ENCODE peak calls at places on chromosomes 2 and 18, in four cellular contexts. K is right atrium auricular region, A is fibroblast of villous mesenchyme, Z is bronchial epithelial cell. O is an unnamed sample.

GRCh38 chr2:101806123-101806522 is 108.6 kb downstream of the MAP4K4 start:
- DNase-seq in K (no peak), A (peak), Z (peak), O (no peak)

GRCh38 chr2:48313036-48313877 is 216.7 kb upstream of the STON1 start:
- DNase-seq in K (no peak), A (no peak), Z (peak), O (no peak)

GRCh38 chr2:9238927-9239326 is 32.3 kb downstream of the ASAP2 start:
- DNase-seq in K (no peak), A (peak), Z (no peak), O (no peak)

GRCh38 chr2:139992078-139992477 is 1211.9 kb upstream of the NXPH2 start:
- DNase-seq in K (no peak), A (no peak), Z (no peak), O (no peak)

GRCh38 chr2:79373359-79374115 is 139.3 kb upstream of the CTNNA2 start:
- DNase-seq in K (no peak), A (no peak), Z (no peak), O (no peak)

GRCh38 chr2:132670961-132671781 is 1.2 kb upstream of the LYPD1 start:
- DNase-seq in K (no peak), A (peak), Z (peak), O (peak)

GRCh38 chr2:128911276-128911675 is 592.6 kb upstream of the HS6ST1 start:
- DNase-seq in K (no peak), A (no peak), Z (no peak), O (no peak)

GRCh38 chr2:66443977-66444855 is 9.3 kb downstream of the MEIS1 start:
- DNase-seq in K (no peak), A (peak), Z (no peak), O (no peak)

GRCh38 chr18:34709631-34710429 is at the start of gene DTNA:
- DNase-seq in K (no peak), A (peak), Z (peak), O (peak)

GRCh38 chr2:69816923-69817542 is 12.4 kb upstream of the GMCL1 start:
- DNase-seq in K (peak), A (peak), Z (peak), O (peak)

GRCh38 chr2:128375454-128375853 is 56.8 kb upstream of the HS6ST1 start:
- DNase-seq in K (no peak), A (no peak), Z (peak), O (no peak)

GRCh38 chr2:12506846-12507245 is 209.9 kb upstream of the TRIB2 start:
- DNase-seq in K (no peak), A (no peak), Z (no peak), O (no peak)

GRCh38 chr2:129930451-129930850 is 49.0 kb upstream of the RAB6C start:
- DNase-seq in K (peak), A (no peak), Z (no peak), O (no peak)

GRCh38 chr2:26477911-26478253 is at the start of gene OTOF:
- DNase-seq in K (peak), A (peak), Z (peak), O (peak)

GRCh38 chr2:234913208-234913626 is 38.6 kb upstream of the SH3BP4 start:
- DNase-seq in K (no peak), A (peak), Z (no peak), O (no peak)

GRCh38 chr2:181457741-181458425 is 697 bp downstream of the ITGA4 start:
- DNase-seq in K (no peak), A (peak), Z (peak), O (no peak)

GRCh38 chr2:120699292-120699691 is 36.4 kb upstream of the GLI2 start:
- DNase-seq in K (no peak), A (no peak), Z (no peak), O (no peak)

GRCh38 chr2:160534249-160534648 is 40.6 kb upstream of the RBMS1 start:
- DNase-seq in K (no peak), A (no peak), Z (no peak), O (no peak)

GRCh38 chr2:143263045-143263625 is 133.9 kb downstream of the ARHGAP15 start:
- DNase-seq in K (no peak), A (no peak), Z (peak), O (no peak)

GRCh38 chr2:148493822-148494563 is 150.6 kb upstream of the EPC2 start:
- DNase-seq in K (no peak), A (no peak), Z (no peak), O (no peak)

DNA sequence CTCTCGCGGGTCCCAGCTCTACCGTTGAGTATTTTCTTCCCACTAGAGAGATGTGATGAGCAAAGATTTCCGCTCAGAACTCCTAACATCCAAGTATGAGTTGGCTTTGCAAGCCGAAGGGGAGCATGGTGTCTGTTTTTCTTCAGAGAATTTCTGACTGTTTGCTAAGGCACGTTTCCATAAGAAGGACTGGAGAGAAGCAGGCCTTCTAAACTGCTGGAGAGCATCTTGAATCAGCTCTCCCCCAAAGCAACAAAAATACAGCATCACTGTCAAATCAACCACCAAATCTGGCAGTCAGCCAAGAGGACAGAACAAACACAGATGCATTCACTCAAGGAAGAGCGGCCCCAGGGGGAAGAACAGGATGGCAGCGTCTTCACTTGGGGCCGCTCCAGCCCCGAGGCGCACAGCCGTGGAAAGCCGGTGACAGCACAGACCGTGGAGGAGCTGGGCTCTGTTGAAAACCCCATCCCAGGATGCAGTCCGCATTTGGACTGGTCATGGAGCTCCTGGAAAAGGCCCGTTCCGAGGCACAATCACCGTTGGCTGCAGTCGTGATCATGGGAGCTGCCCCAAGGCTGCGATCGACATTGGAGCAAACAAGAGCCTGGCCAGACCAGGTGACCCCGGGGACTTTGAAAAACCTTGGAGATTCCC is 101.4 kb downstream of the NFATC1 start:
- DNase-seq in K (no peak), A (peak), Z (no peak), O (no peak)
- H3K4me3 ChIP-seq in K (no peak), A (no peak), Z (no peak), O (no peak)

GRCh38 chr18:66872277-66872676 is 268.4 kb upstream of the CDH19 start:
- DNase-seq in K (no peak), A (no peak), Z (peak), O (no peak)
- TF ChIP-seq CTCF in K (no peak), A (no peak), Z (no peak), O (peak)

GRCh38 chr2:162172802-162173201 is 20.8 kb upstream of the GCG start:
- DNase-seq in K (no peak), A (no peak), Z (no peak), O (no peak)

GRCh38 chr2:162182395-162182794 is 30.3 kb upstream of the GCG start:
- DNase-seq in K (no peak), A (no peak), Z (no peak), O (no peak)

GRCh38 chr2:162175720-162176119 is 23.7 kb upstream of the GCG start:
- DNase-seq in K (no peak), A (no peak), Z (no peak), O (no peak)

GRCh38 chr2:162174778-162175177 is 22.7 kb upstream of the GCG start:
- DNase-seq in K (no peak), A (peak), Z (no peak), O (no peak)

GRCh38 chr2:162177301-162177700 is 25.3 kb upstream of the GCG start:
- DNase-seq in K (no peak), A (no peak), Z (no peak), O (no peak)
- H3K4me3 ChIP-seq in K (no peak), A (no peak), Z (no peak), O (no peak)

GRCh38 chr2:43127208-43127940 is 99.0 kb downstream of the ZFP36L2 start:
- DNase-seq in K (no peak), A (no peak), Z (no peak), O (no peak)
- TF ChIP-seq CTCF in K (peak), A (peak), Z (peak), O (peak)

DNA sequence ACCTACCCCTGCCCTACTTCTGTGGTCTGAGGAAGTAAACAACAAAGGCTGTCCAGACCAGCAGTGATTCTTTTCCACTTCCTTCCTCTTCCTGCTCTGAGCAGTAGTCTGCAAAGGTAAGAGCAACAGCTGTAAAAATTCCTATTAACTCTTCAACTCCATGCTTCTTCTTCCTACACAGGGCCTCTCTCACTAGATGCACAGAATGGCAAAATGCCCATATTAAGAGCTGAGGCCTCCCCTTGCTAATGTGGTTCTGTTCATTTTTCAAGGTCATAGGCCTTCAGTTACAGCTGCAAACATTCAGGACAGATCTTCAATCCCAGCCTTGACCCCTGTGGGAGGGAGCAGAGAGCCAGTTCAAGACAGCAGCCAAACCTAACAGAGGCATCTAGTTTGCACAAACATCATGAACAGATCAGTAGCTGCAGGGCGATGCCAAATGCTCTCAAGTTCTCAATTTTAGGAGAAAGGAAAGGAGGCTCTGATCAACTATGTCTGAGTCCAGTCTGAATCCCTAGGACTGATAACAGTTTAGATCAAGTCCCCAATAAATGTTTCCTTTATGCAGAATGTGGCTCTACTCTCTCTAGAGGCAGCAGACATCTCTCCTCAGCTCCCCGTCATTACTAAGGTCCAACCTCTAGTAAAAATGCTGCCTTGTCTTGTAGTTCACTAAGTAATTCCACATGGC is 20.9 kb downstream of the SLC40A1 start:
- DNase-seq in K (no peak), A (peak), Z (no peak), O (no peak)
- H3K4me3 ChIP-seq in K (no peak), A (no peak), Z (no peak), O (no peak)

DNA sequence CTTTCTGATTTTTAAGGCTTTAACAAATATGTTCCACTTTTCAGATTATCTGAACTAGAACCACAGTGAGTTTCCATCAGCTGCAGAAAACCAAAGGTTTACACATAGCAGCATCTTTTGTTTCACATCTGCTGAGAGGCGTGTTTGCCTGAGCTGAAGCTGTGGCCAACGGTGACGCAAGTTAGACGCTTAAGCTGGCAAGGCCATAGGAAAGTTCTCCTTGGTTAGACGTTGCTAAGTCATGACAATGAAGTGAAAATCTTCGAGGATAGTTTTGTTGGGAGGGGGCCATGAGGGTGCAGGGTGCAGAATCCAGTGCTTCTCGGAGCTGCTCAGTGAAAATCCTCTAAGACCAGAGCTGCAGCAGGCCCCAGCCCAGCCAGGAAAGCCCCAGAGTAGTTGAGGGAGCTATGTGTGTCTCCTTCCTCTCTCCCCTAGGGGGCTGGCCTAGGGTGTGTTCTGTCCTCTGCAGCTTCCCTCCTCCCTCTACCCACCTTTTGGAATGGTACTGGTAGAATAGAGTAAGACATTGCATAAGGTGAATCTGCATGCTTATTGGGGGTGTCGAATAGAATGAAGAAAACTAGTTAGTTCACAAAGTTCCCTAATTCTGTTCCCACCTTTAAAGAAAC is 105.4 kb downstream of the FHOD3 start:
- DNase-seq in K (peak), A (no peak), Z (no peak), O (no peak)
- TF ChIP-seq CTCF in K (no peak), A (no peak), Z (no peak), O (no peak)

GRCh38 chr2:51971136-51971535 is 939.2 kb upstream of the NRXN1 start:
- DNase-seq in K (no peak), A (no peak), Z (no peak), O (no peak)
- H3K4me3 ChIP-seq in K (no peak), A (no peak), Z (no peak), O (no peak)